ENCODE peak calls at places on chromosomes 13 and 19, in five cellular contexts. One of them, this sample, is unnamed.

GRCh38 chr13:97659602-97660001 is 225.6 kb downstream of the RAP2A start:
- DNase-seq in IMR-90: peak
- DNase-seq in fibroblast of mammary gland: peak
- DNase-seq in neural progenitor cell: peak
- DNase-seq in bronchial epithelial cell: no peak
- DNase-seq in this sample: peak

GRCh38 chr13:86906458-86906857 is 764.7 kb upstream of the SLITRK5 start:
- DNase-seq in bronchial epithelial cell: peak
- DNase-seq in IMR-90: peak
- DNase-seq in fibroblast of mammary gland: no peak
- DNase-seq in neural progenitor cell: no peak
- DNase-seq in this sample: no peak

GRCh38 chr13:41224113-41225110 is 30.0 kb upstream of the KBTBD7 start:
- DNase-seq in fibroblast of mammary gland: peak
- DNase-seq in neural progenitor cell: no peak
- DNase-seq in bronchial epithelial cell: peak
- DNase-seq in IMR-90: peak
- DNase-seq in this sample: no peak

GRCh38 chr13:93927431-93927830 is 552.1 kb downstream of the DCT start:
- DNase-seq in IMR-90: no peak
- DNase-seq in fibroblast of mammary gland: no peak
- DNase-seq in neural progenitor cell: no peak
- DNase-seq in bronchial epithelial cell: no peak
- DNase-seq in this sample: no peak

GRCh38 chr13:112690242-112690943 is 555 bp downstream of the ATP11A start:
- DNase-seq in IMR-90: peak
- DNase-seq in fibroblast of mammary gland: no peak
- DNase-seq in neural progenitor cell: peak
- DNase-seq in bronchial epithelial cell: no peak
- DNase-seq in this sample: peak

GRCh38 chr13:98192008-98192407 is 14.9 kb upstream of the RNF113B start:
- DNase-seq in fibroblast of mammary gland: no peak
- DNase-seq in bronchial epithelial cell: no peak
- DNase-seq in neural progenitor cell: no peak
- DNase-seq in IMR-90: no peak
- DNase-seq in this sample: no peak

GRCh38 chr19:41769608-41770007 is 14.3 kb downstream of the CEACAM6 start:
- DNase-seq in bronchial epithelial cell: no peak
- DNase-seq in IMR-90: no peak
- DNase-seq in fibroblast of mammary gland: no peak
- DNase-seq in neural progenitor cell: no peak
- DNase-seq in this sample: no peak

GRCh38 chr19:15248648-15249559 is 16.7 kb upstream of the EPHX3 start:
- DNase-seq in bronchial epithelial cell: peak
- DNase-seq in fibroblast of mammary gland: peak
- DNase-seq in IMR-90: peak
- DNase-seq in neural progenitor cell: no peak
- DNase-seq in this sample: no peak

GRCh38 chr19:27774337-27774736 is 1438.6 kb downstream of the UQCRFS1 start:
- DNase-seq in neural progenitor cell: no peak
- DNase-seq in fibroblast of mammary gland: no peak
- DNase-seq in bronchial epithelial cell: no peak
- DNase-seq in IMR-90: no peak
- DNase-seq in this sample: peak
- TF ChIP-seq CTCF in neural progenitor cell: no peak
- TF ChIP-seq CTCF in fibroblast of mammary gland: peak
- TF ChIP-seq CTCF in bronchial epithelial cell: peak
- TF ChIP-seq CTCF in IMR-90: no peak
- TF ChIP-seq CTCF in this sample: peak

GRCh38 chr13:95896302-95896701 is 156.9 kb downstream of the UGGT2 start:
- DNase-seq in IMR-90: peak
- DNase-seq in fibroblast of mammary gland: no peak
- DNase-seq in neural progenitor cell: no peak
- DNase-seq in bronchial epithelial cell: peak
- DNase-seq in this sample: no peak
- TF ChIP-seq CTCF in IMR-90: no peak
- TF ChIP-seq CTCF in fibroblast of mammary gland: no peak
- TF ChIP-seq CTCF in neural progenitor cell: no peak
- TF ChIP-seq CTCF in bronchial epithelial cell: no peak
- TF ChIP-seq CTCF in this sample: no peak

GRCh38 chr13:95968906-95969305 is 84.3 kb downstream of the UGGT2 start:
- DNase-seq in IMR-90: no peak
- DNase-seq in fibroblast of mammary gland: no peak
- DNase-seq in bronchial epithelial cell: no peak
- DNase-seq in neural progenitor cell: no peak
- DNase-seq in this sample: no peak

DNA sequence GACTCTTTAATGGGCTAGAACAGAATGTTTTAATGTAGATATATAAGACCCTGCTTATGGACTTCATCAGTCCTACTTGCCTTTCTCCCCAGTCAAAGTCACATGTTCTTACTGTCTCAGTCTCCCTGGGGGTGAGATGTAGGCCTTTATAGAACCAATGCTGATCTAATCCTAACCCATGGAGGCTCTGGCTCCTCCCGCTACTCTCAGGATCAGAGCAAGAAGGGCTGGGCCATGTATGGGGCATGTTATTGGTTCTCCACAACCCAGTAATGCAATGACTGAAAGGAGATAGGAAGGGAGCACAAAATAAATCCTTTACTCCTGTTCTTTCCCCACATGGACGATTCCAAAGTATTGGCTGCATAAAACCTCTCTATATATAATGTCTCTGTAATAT is 82.3 kb downstream of the UGGT2 start:
- DNase-seq in IMR-90: no peak
- DNase-seq in fibroblast of mammary gland: no peak
- DNase-seq in bronchial epithelial cell: no peak
- DNase-seq in neural progenitor cell: no peak
- DNase-seq in this sample: no peak
- TF ChIP-seq CTCF in IMR-90: no peak
- TF ChIP-seq CTCF in fibroblast of mammary gland: no peak
- TF ChIP-seq CTCF in bronchial epithelial cell: no peak
- TF ChIP-seq CTCF in neural progenitor cell: no peak
- TF ChIP-seq CTCF in this sample: no peak

DNA sequence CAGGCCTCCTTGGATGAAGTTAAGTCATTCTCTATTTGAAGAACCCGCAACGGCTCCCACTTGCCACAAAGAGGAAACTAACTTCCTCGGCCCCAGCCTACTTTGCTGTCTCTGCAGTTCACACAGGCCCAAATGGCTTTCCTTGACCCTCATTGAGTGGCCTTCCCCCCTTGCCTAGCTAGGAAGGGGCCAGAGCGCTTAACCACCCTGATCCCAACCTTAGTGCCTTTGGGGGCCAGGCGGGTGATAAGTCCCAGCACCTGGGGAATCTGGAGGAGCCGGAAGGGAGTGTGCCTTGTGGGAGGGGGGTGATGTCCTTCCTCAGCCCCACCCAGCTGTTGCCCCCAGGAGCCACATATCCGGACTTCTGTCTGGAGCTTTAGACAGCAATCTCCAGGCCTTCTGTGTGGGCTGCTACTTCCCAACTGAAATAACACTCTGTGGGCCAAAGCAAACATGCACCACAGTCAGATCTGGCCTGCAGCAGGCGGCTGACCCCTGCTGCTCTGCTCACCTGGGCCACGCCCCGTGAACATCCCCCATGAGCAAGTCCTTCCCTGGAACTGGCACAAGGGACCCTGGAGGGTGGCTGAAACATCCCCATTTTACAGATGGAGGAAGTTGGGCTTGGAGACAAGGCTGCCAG is 10.5 kb downstream of the NECTIN2 start:
- DNase-seq in neural progenitor cell: no peak
- DNase-seq in IMR-90: no peak
- DNase-seq in fibroblast of mammary gland: no peak
- DNase-seq in bronchial epithelial cell: no peak
- DNase-seq in this sample: no peak
- TF ChIP-seq CTCF in neural progenitor cell: no peak
- TF ChIP-seq CTCF in IMR-90: no peak
- TF ChIP-seq CTCF in fibroblast of mammary gland: no peak
- TF ChIP-seq CTCF in bronchial epithelial cell: no peak
- TF ChIP-seq CTCF in this sample: no peak

GRCh38 chr13:113854238-113855011 is 9.5 kb downstream of the GAS6 start:
- DNase-seq in IMR-90: peak
- DNase-seq in bronchial epithelial cell: no peak
- DNase-seq in neural progenitor cell: no peak
- DNase-seq in fibroblast of mammary gland: peak
- DNase-seq in this sample: no peak
- TF ChIP-seq CTCF in IMR-90: no peak
- TF ChIP-seq CTCF in bronchial epithelial cell: no peak
- TF ChIP-seq CTCF in neural progenitor cell: no peak
- TF ChIP-seq CTCF in fibroblast of mammary gland: no peak
- TF ChIP-seq CTCF in this sample: no peak

GRCh38 chr19:46620716-46621115 is 4.2 kb downstream of the PTGIR start:
- DNase-seq in neural progenitor cell: no peak
- DNase-seq in bronchial epithelial cell: no peak
- DNase-seq in IMR-90: peak
- DNase-seq in fibroblast of mammary gland: peak
- DNase-seq in this sample: peak

GRCh38 chr19:46623915-46624502 is 880 bp downstream of the PTGIR start:
- DNase-seq in neural progenitor cell: no peak
- DNase-seq in fibroblast of mammary gland: no peak
- DNase-seq in IMR-90: no peak
- DNase-seq in bronchial epithelial cell: no peak
- DNase-seq in this sample: no peak

GRCh38 chr19:46622118-46622446 is 2.8 kb downstream of the PTGIR start:
- DNase-seq in fibroblast of mammary gland: no peak
- DNase-seq in neural progenitor cell: no peak
- DNase-seq in IMR-90: no peak
- DNase-seq in bronchial epithelial cell: no peak
- DNase-seq in this sample: no peak

GRCh38 chr19:46620267-46620666 is 4.6 kb downstream of the PTGIR start:
- DNase-seq in IMR-90: no peak
- DNase-seq in neural progenitor cell: no peak
- DNase-seq in bronchial epithelial cell: no peak
- DNase-seq in fibroblast of mammary gland: no peak
- DNase-seq in this sample: no peak

GRCh38 chr19:46621191-46622117 is 3.4 kb downstream of the PTGIR start:
- DNase-seq in bronchial epithelial cell: no peak
- DNase-seq in neural progenitor cell: peak
- DNase-seq in IMR-90: peak
- DNase-seq in fibroblast of mammary gland: no peak
- DNase-seq in this sample: no peak
- TF ChIP-seq CTCF in bronchial epithelial cell: no peak
- TF ChIP-seq CTCF in neural progenitor cell: peak
- TF ChIP-seq CTCF in IMR-90: no peak
- TF ChIP-seq CTCF in fibroblast of mammary gland: no peak
- TF ChIP-seq CTCF in this sample: no peak

GRCh38 chr13:32791545-32792172 is 205.4 kb downstream of the PDS5B start:
- DNase-seq in fibroblast of mammary gland: peak
- DNase-seq in bronchial epithelial cell: peak
- DNase-seq in neural progenitor cell: no peak
- DNase-seq in IMR-90: peak
- DNase-seq in this sample: no peak

GRCh38 chr13:32790731-32791130 is 204.5 kb downstream of the PDS5B start:
- DNase-seq in fibroblast of mammary gland: peak
- DNase-seq in bronchial epithelial cell: no peak
- DNase-seq in IMR-90: no peak
- DNase-seq in neural progenitor cell: peak
- DNase-seq in this sample: no peak
- TF ChIP-seq CTCF in fibroblast of mammary gland: no peak
- TF ChIP-seq CTCF in bronchial epithelial cell: peak
- TF ChIP-seq CTCF in IMR-90: peak
- TF ChIP-seq CTCF in neural progenitor cell: no peak
- TF ChIP-seq CTCF in this sample: no peak

This sample was measured in glutamatergic neuron.